ENCODE peak calls at places on chromosomes 13 and 19, in four cellular contexts. E is DMS153, X is IMR-90, R is progenitor cell of endocrine pancreas. K is an unnamed sample.

GRCh38 chr19:18809149-18809978 is 18.3 kb upstream of the COMP start:
- DNase-seq in E (no peak), X (peak), R (no peak), K (peak)

GRCh38 chr13:109148243-109148642 is 518.8 kb downstream of the MYO16 start:
- DNase-seq in E (no peak), X (peak), R (no peak), K (no peak)

GRCh38 chr13:31213681-31214289 is 14.0 kb downstream of the B3GLCT start:
- DNase-seq in E (no peak), X (peak), R (no peak), K (no peak)

GRCh38 chr13:113822956-113823744 is 40.7 kb downstream of the GAS6 start:
- DNase-seq in E (no peak), X (no peak), R (no peak), K (no peak)

GRCh38 chr19:58038688-58039204 is 4.9 kb downstream of the ZSCAN1 start:
- DNase-seq in E (no peak), X (no peak), R (no peak), K (no peak)

GRCh38 chr19:7391218-7391670 is 42.5 kb downstream of the ARHGEF18 start:
- DNase-seq in E (peak), X (peak), R (no peak), K (peak)

GRCh38 chr19:3458229-3458555 is 22.1 kb downstream of the SMIM24 start:
- DNase-seq in E (no peak), X (no peak), R (no peak), K (peak)

GRCh38 chr13:107937841-107938240 is 277.5 kb downstream of the LIG4 start:
- DNase-seq in E (no peak), X (peak), R (no peak), K (no peak)

GRCh38 chr19:518292-519231 is 11.3 kb downstream of the TPGS1 start:
- DNase-seq in E (no peak), X (peak), R (no peak), K (no peak)

GRCh38 chr19:57241181-57241580 is 749 bp downstream of the ZNF805 start:
- DNase-seq in E (no peak), X (peak), R (no peak), K (peak)

GRCh38 chr13:71408416-71408815 is 458.6 kb downstream of the DACH1 start:
- DNase-seq in E (no peak), X (no peak), R (no peak), K (no peak)

GRCh38 chr19:16470541-16470910 is 1.2 kb downstream of the EPS15L1 start:
- DNase-seq in E (no peak), X (no peak), R (no peak), K (no peak)

GRCh38 chr19:38412491-38412890 is 9.6 kb downstream of the FAM98C start:
- DNase-seq in E (no peak), X (no peak), R (no peak), K (no peak)

GRCh38 chr13:44470623-44471562 is 97.3 kb downstream of the SERP2 start:
- DNase-seq in E (no peak), X (peak), R (no peak), K (peak)

GRCh38 chr13:91722267-91722884 is 324.0 kb downstream of the GPC5 start:
- DNase-seq in E (no peak), X (peak), R (no peak), K (peak)

GRCh38 chr13:97460004-97460756 is 26.2 kb downstream of the RAP2A start:
- DNase-seq in E (peak), X (peak), R (no peak), K (no peak)

GRCh38 chr19:44869728-44870470 is 21.2 kb upstream of the TOMM40 start:
- DNase-seq in E (no peak), X (peak), R (no peak), K (peak)

GRCh38 chr19:46529622-46530451 is 34.2 kb upstream of the PNMA8B start:
- DNase-seq in E (peak), X (peak), R (peak), K (peak)

GRCh38 chr19:16872728-16873127 is 16.1 kb upstream of the F2RL3 start:
- DNase-seq in E (no peak), X (no peak), R (no peak), K (no peak)

GRCh38 chr19:54158812-54159351 is 639 bp downstream of the LENG1 start:
- DNase-seq in E (no peak), X (peak), R (no peak), K (no peak)

GRCh38 chr19:7743425-7743841 is 3.9 kb downstream of the CD209 start:
- DNase-seq in E (no peak), X (no peak), R (no peak), K (no peak)

GRCh38 chr13:94234766-94235165 is 244.7 kb downstream of the DCT start:
- DNase-seq in E (no peak), X (no peak), R (no peak), K (no peak)

GRCh38 chr19:47275866-47276461 is 1.3 kb downstream of the INAFM1 start:
- DNase-seq in E (peak), X (peak), R (no peak), K (peak)

GRCh38 chr19:1117654-1118053 is 13.9 kb downstream of the GPX4 start:
- DNase-seq in E (no peak), X (no peak), R (no peak), K (no peak)

GRCh38 chr13:22618002-22618401 is 562.8 kb upstream of the SGCG start:
- DNase-seq in E (no peak), X (no peak), R (no peak), K (no peak)

GRCh38 chr13:105814902-105815250 is 720.6 kb downstream of the EFNB2 start:
- DNase-seq in E (no peak), X (no peak), R (no peak), K (no peak)

GRCh38 chr19:17451820-17452219 is 3.4 kb upstream of the TMEM221 start:
- DNase-seq in E (no peak), X (no peak), R (no peak), K (no peak)

GRCh38 chr13:94917814-94918213 is 205.5 kb upstream of the SOX21 start:
- DNase-seq in E (no peak), X (no peak), R (no peak), K (peak)

GRCh38 chr13:109336730-109337129 is 449.7 kb downstream of the IRS2 start:
- DNase-seq in E (no peak), X (peak), R (no peak), K (peak)

GRCh38 chr13:23915308-23915707 is 18.0 kb upstream of the C1QTNF9B start:
- DNase-seq in E (no peak), X (no peak), R (no peak), K (no peak)

GRCh38 chr19:18427752-18428131 is 8.5 kb downstream of the SSBP4 start:
- DNase-seq in E (no peak), X (no peak), R (no peak), K (no peak)

GRCh38 chr19:38556521-38557174 is 61.1 kb downstream of the MAP4K1 start:
- DNase-seq in E (no peak), X (no peak), R (no peak), K (no peak)

GRCh38 chr13:77868717-77869116 is 49.9 kb downstream of the EDNRB start:
- DNase-seq in E (no peak), X (peak), R (no peak), K (peak)

GRCh38 chr19:31145021-31145420 is 204.2 kb downstream of the TSHZ3 start:
- DNase-seq in E (no peak), X (no peak), R (no peak), K (no peak)

GRCh38 chr13:75670496-75670895 is 34.4 kb downstream of the LMO7 start:
- DNase-seq in E (no peak), X (peak), R (no peak), K (no peak)

GRCh38 chr13:44171151-44171550 is 202.5 kb upstream of the SERP2 start:
- DNase-seq in E (no peak), X (no peak), R (no peak), K (no peak)

GRCh38 chr13:29543230-29544215 is 52.0 kb downstream of the SLC7A1 start:
- DNase-seq in E (no peak), X (peak), R (no peak), K (peak)

GRCh38 chr19:14978377-14978776 is 1.3 kb downstream of the SLC1A6 start:
- DNase-seq in E (no peak), X (no peak), R (no peak), K (no peak)